ENCODE peak calls at places on chromosomes 5 and 9, in eight cellular contexts. B is HS-5; R is stimulated activated CD8-positive, alpha-beta memory T cell treated with anti-CD3 and anti-CD28 coated beads, Interleukin-4, amount 100 ng/mL, for 24 hours; M is stimulated activated CD4-positive, alpha-beta T cell treated with anti-CD3 and anti-CD28 coated beads, Interleukin-1b, Interleukin-23, amount 100 ng/mL, for 4 hours; A is IMR-90; F is naive B cell; W is T-helper 9 cell; X is fibroblast of mammary gland. G is an unnamed sample.

GRCh38 chr5:31186672-31187267 is 6.7 kb upstream of the CDH6 start:
- DNase-seq in B (peak), R (no peak), M (no peak), A (peak), F (no peak), W (no peak), X (peak), G (peak)

GRCh38 chr5:54944364-54944763 is 41.0 kb downstream of the ESM1 start:
- DNase-seq in B (peak), R (peak), M (no peak), A (peak), F (no peak), W (peak), X (peak), G (peak)

GRCh38 chr9:84668204-84669007 is 1.1 kb upstream of the NTRK2 start:
- DNase-seq in B (peak), R (no peak), M (peak), A (peak), F (no peak), W (no peak), X (peak), G (peak)

GRCh38 chr9:132997591-132997990 is 19.1 kb downstream of the GFI1B start:
- DNase-seq in B (peak), R (no peak), M (no peak), A (peak), F (no peak), W (no peak), X (peak), G (no peak)

GRCh38 chr9:89730715-89731114 is 125.9 kb downstream of the GADD45G start:
- DNase-seq in B (no peak), R (no peak), M (no peak), A (no peak), F (no peak), W (no peak), X (no peak), G (no peak)

GRCh38 chr5:156169495-156169894 is 157.5 kb upstream of the SGCD start:
- DNase-seq in B (no peak), R (no peak), M (no peak), A (no peak), F (no peak), W (no peak), X (no peak), G (no peak)

GRCh38 chr5:139378941-139379361 is 4.1 kb downstream of the SLC23A1 start:
- DNase-seq in B (no peak), R (no peak), M (no peak), A (no peak), F (no peak), W (no peak), X (no peak), G (no peak)

GRCh38 chr9:97773723-97774122 is 76.6 kb upstream of the XPA start:
- DNase-seq in B (no peak), R (no peak), M (no peak), A (peak), F (no peak), W (no peak), X (peak), G (peak)

GRCh38 chr9:135116892-135117680 is 29.6 kb downstream of the OLFM1 start:
- DNase-seq in B (no peak), R (no peak), M (no peak), A (no peak), F (no peak), W (no peak), X (no peak), G (no peak)

GRCh38 chr5:141149812-141150211 is at the start of gene PCDHB6:
- DNase-seq in B (peak), R (no peak), M (no peak), A (peak), F (no peak), W (no peak), X (peak), G (peak)

GRCh38 chr5:131466171-131466766 is 168.8 kb downstream of the RAPGEF6 start:
- DNase-seq in B (peak), R (no peak), M (no peak), A (peak), F (no peak), W (no peak), X (peak), G (peak)

GRCh38 chr9:2657427-2657826 is 35.8 kb downstream of the VLDLR start:
- DNase-seq in B (no peak), R (no peak), M (no peak), A (no peak), F (peak), W (no peak), X (no peak), G (no peak)

GRCh38 chr5:154756203-154756870 is 1.2 kb downstream of the LARP1 start:
- DNase-seq in B (no peak), R (peak), M (peak), A (no peak), F (peak), W (peak), X (no peak), G (peak)

GRCh38 chr5:147734839-147735238 is 47.7 kb downstream of the JAKMIP2 start:
- DNase-seq in B (no peak), R (no peak), M (no peak), A (no peak), F (no peak), W (no peak), X (no peak), G (no peak)

GRCh38 chr5:116084231-116084630 is 594 bp upstream of the COMMD10 start:
- DNase-seq in B (no peak), R (no peak), M (peak), A (peak), F (peak), W (peak), X (peak), G (peak)

GRCh38 chr9:109342878-109343277 is 22.0 kb upstream of the EPB41L4B start:
- DNase-seq in B (no peak), R (no peak), M (no peak), A (no peak), F (no peak), W (no peak), X (no peak), G (no peak)

GRCh38 chr9:33129251-33129885 is 37.8 kb downstream of the B4GALT1 start:
- DNase-seq in B (no peak), R (no peak), M (no peak), A (no peak), F (no peak), W (no peak), X (no peak), G (no peak)

GRCh38 chr5:56658972-56659371 is 156.4 kb upstream of the MAP3K1 start:
- DNase-seq in B (no peak), R (no peak), M (no peak), A (no peak), F (no peak), W (no peak), X (no peak), G (no peak)

GRCh38 chr5:7941692-7942091 is 72.7 kb downstream of the MTRR start:
- DNase-seq in B (no peak), R (no peak), M (no peak), A (no peak), F (no peak), W (no peak), X (no peak), G (no peak)

GRCh38 chr9:136011703-136012496 is 50.7 kb upstream of the UBAC1 start:
- DNase-seq in B (no peak), R (no peak), M (no peak), A (peak), F (no peak), W (no peak), X (peak), G (peak)

GRCh38 chr5:140632366-140633080 is 452 bp downstream of the CD14 start:
- DNase-seq in B (no peak), R (peak), M (peak), A (peak), F (peak), W (peak), X (peak), G (peak)

GRCh38 chr5:37665889-37666288 is 174.0 kb downstream of the GDNF start:
- DNase-seq in B (no peak), R (no peak), M (no peak), A (no peak), F (no peak), W (no peak), X (no peak), G (peak)

GRCh38 chr5:135822286-135822685 is 12.2 kb upstream of the SLC25A48 start:
- DNase-seq in B (no peak), R (no peak), M (no peak), A (no peak), F (no peak), W (no peak), X (no peak), G (no peak)

GRCh38 chr9:114616684-114617520 is 5.8 kb downstream of the TMEM268 start:
- DNase-seq in B (no peak), R (no peak), M (no peak), A (no peak), F (peak), W (no peak), X (no peak), G (no peak)

GRCh38 chr5:73818357-73818756 is 192.4 kb downstream of the ARHGEF28 start:
- DNase-seq in B (no peak), R (no peak), M (no peak), A (peak), F (no peak), W (no peak), X (peak), G (peak)

GRCh38 chr5:81893961-81894360 is 77.9 kb upstream of the ATG10 start:
- DNase-seq in B (no peak), R (no peak), M (no peak), A (no peak), F (no peak), W (no peak), X (no peak), G (no peak)

GRCh38 chr5:157476699-157477408 is 16.8 kb downstream of the NIPAL4 start:
- DNase-seq in B (peak), R (no peak), M (no peak), A (peak), F (peak), W (no peak), X (peak), G (peak)